ENCODE peak calls at places on chromosomes 3 and 15, in four cellular contexts. W, F, Z and K are unnamed samples.

GRCh38 chr3:182490601-182491485 is 302.5 kb upstream of the ATP11B start:
- DNase-seq in Z (peak), F (peak), W (no peak), K (no peak)

GRCh38 chr3:23202921-23203650 is at the start of gene UBE2E2:
- DNase-seq in Z (peak), F (no peak), W (no peak), K (peak)

GRCh38 chr3:12620729-12621128 is 43.2 kb downstream of the RAF1 start:
- DNase-seq in Z (no peak), F (no peak), W (no peak), K (no peak)

GRCh38 chr15:94910166-94910565 is 678.8 kb downstream of the MCTP2 start:
- DNase-seq in F (no peak), W (no peak), Z (no peak), K (no peak)

GRCh38 chr3:8972614-8973013 is 9.3 kb upstream of the RAD18 start:
- DNase-seq in W (no peak), Z (peak), F (peak), K (peak)

GRCh38 chr3:33144433-33144832 is 30.6 kb downstream of the CRTAP start:
- DNase-seq in F (peak), W (no peak), Z (peak), K (peak)

GRCh38 chr3:100992086-100993033 is 861 bp downstream of the ABI3BP start:
- DNase-seq in Z (no peak), F (no peak), W (no peak), K (peak)

GRCh38 chr15:91517491-91518200 is 335.9 kb upstream of the SLCO3A1 start:
- DNase-seq in W (no peak), F (no peak), Z (no peak), K (no peak)

GRCh38 chr15:66772967-66773873 is 71.2 kb downstream of the SMAD6 start:
- DNase-seq in W (no peak), Z (no peak), F (peak), K (no peak)

GRCh38 chr15:87387681-87388240 is 868.8 kb downstream of the NTRK3 start:
- DNase-seq in W (no peak), Z (no peak), F (no peak), K (no peak)

GRCh38 chr3:60101628-60102027 is 1051.8 kb upstream of the CFAP20DC start:
- DNase-seq in F (no peak), Z (no peak), W (no peak), K (no peak)

GRCh38 chr15:46442196-46442595 is 807.4 kb downstream of the SQOR start:
- DNase-seq in W (no peak), Z (no peak), F (no peak), K (no peak)

GRCh38 chr3:159773706-159774105 is 214.9 kb upstream of the IL12A start:
- DNase-seq in Z (no peak), F (no peak), W (no peak), K (no peak)

GRCh38 chr15:67854358-67854757 is 14.5 kb upstream of the RNU6-1 start:
- DNase-seq in Z (no peak), F (peak), W (peak), K (no peak)

GRCh38 chr3:4888913-4889846 is 90.1 kb upstream of the BHLHE40 start:
- DNase-seq in F (no peak), W (peak), Z (no peak), K (no peak)

GRCh38 chr15:77892335-77892734 is 185.2 kb downstream of the TBC1D2B start:
- DNase-seq in Z (no peak), F (no peak), W (no peak), K (no peak)

GRCh38 chr3:99783009-99783573 is 34.6 kb upstream of the CMSS1 start:
- DNase-seq in W (no peak), F (no peak), Z (no peak), K (peak)

GRCh38 chr3:46296826-46297225 is 54.6 kb downstream of the CCR3 start:
- DNase-seq in Z (no peak), F (no peak), W (no peak), K (no peak)

GRCh38 chr3:155026999-155027591 is 53.0 kb upstream of the MME start:
- DNase-seq in W (no peak), F (no peak), Z (no peak), K (peak)

GRCh38 chr15:36430280-36430679 is 149.1 kb upstream of the CDIN1 start:
- DNase-seq in F (no peak), W (no peak), Z (no peak), K (no peak)

GRCh38 chr3:128360705-128361271 is 105.9 kb downstream of the DNAJB8 start:
- DNase-seq in Z (no peak), F (peak), W (no peak), K (no peak)

GRCh38 chr3:189862385-189863023 is 231.3 kb downstream of the TP63 start:
- DNase-seq in Z (no peak), F (no peak), W (no peak), K (no peak)

GRCh38 chr15:60444289-60444912 is 34.5 kb downstream of the ICE2 start:
- DNase-seq in Z (no peak), W (no peak), F (peak), K (no peak)

GRCh38 chr3:33833408-33834116 is 35.1 kb downstream of the PDCD6IP start:
- DNase-seq in W (no peak), Z (no peak), F (no peak), K (no peak)

GRCh38 chr15:35349916-35350315 is 196.0 kb downstream of the DPH6 start:
- DNase-seq in Z (no peak), F (no peak), W (no peak), K (no peak)

GRCh38 chr3:194548346-194549321 is 61.8 kb upstream of the ATP13A3 start:
- DNase-seq in F (no peak), W (no peak), Z (no peak), K (no peak)

GRCh38 chr3:188262913-188263683 is 109.1 kb downstream of the LPP start:
- DNase-seq in Z (no peak), W (no peak), F (peak), K (no peak)

GRCh38 chr15:62901916-62902554 is 140.5 kb upstream of the TPM1 start:
- DNase-seq in W (no peak), Z (no peak), F (no peak), K (no peak)

GRCh38 chr15:67768592-67768991 is 56.7 kb upstream of the SKOR1 start:
- DNase-seq in F (no peak), Z (no peak), W (no peak), K (no peak)

GRCh38 chr3:97121386-97121785 is 307.0 kb downstream of the EPHA6 start:
- DNase-seq in Z (no peak), W (no peak), F (no peak), K (no peak)

GRCh38 chr15:89665449-89666146 is 10.3 kb upstream of the KIF7 start:
- DNase-seq in Z (no peak), W (no peak), F (no peak), K (peak)

GRCh38 chr15:34609658-34610057 is 26.2 kb upstream of the GOLGA8B start:
- DNase-seq in W (peak), Z (no peak), F (no peak), K (no peak)

GRCh38 chr15:40618023-40618422 is 24.0 kb downstream of the KNL1 start:
- DNase-seq in W (no peak), F (no peak), Z (no peak), K (no peak)

GRCh38 chr15:71332605-71333004 is 217.3 kb downstream of the THSD4 start:
- DNase-seq in W (no peak), F (no peak), Z (no peak), K (no peak)

GRCh38 chr15:71335591-71335990 is 220.3 kb downstream of the THSD4 start:
- DNase-seq in Z (no peak), F (no peak), W (no peak), K (no peak)

GRCh38 chr15:71334874-71335273 is 219.6 kb downstream of the THSD4 start:
- DNase-seq in W (no peak), F (no peak), Z (no peak), K (no peak)

GRCh38 chr15:71334434-71334833 is 219.2 kb downstream of the THSD4 start:
- DNase-seq in W (no peak), F (no peak), Z (no peak), K (no peak)

DNA sequence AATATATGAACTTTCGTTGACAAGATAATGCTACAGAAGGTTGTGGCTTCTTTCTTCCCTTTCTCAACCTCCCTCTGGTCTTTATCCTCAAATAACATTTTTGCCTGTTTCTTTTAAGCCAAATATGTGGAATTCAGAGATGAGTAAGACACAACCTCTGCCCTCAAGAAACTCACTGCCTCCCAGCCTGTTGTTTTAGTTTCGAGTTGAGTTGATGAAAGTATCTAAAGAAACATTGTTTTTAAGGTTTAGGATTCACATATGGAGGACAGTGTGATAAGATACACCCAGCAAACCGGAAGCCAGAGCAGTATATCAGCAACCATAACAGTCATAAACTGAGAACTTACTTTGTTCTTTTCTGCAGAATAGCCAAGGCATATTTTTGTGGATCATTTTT is 218.6 kb downstream of the THSD4 start:
- DNase-seq in Z (no peak), F (no peak), W (no peak), K (no peak)
- TF ChIP-seq TARDBP in Z (no peak), F (no peak), W (no peak), K (no peak)

DNA sequence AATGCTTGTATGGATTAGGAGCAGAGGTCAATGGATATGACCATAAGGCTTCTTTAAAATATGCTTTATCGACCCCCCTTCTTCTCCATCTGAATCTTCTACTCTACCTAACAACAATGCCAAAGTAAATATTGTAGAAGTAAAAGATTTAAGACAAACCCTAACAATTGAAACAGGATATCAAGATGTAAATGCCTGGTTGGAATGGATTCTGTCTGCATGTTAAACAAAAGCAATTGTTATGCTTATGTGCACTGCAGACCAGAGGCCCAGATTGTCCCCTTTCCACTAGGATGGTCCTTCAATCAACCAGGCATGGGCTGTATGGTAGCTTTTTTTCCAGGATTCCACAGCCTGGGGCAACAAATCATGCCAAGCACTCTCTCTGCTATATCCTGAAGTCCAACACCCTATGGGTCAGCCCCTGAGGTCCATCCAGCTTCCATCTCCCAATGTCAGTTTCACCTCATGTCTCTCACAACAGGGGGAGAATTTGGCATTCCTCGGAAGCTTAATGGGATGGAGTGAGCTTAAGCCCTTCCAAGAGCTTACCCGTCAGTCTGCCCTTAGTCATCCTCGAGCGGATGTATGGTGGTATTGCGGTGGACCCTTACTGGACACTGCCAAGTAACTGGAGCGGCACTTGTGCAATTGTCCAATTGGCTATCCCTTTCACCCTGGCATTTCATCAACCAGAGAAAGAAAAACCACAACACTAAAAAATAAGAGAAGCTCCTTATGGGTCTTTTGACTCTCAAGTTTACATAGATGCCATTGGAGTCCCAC is 36.1 kb downstream of the ZNF589 start:
- DNase-seq in W (no peak), F (no peak), Z (no peak), K (no peak)
- TF ChIP-seq TARDBP in W (no peak), F (no peak), Z (no peak), K (no peak)

DNA sequence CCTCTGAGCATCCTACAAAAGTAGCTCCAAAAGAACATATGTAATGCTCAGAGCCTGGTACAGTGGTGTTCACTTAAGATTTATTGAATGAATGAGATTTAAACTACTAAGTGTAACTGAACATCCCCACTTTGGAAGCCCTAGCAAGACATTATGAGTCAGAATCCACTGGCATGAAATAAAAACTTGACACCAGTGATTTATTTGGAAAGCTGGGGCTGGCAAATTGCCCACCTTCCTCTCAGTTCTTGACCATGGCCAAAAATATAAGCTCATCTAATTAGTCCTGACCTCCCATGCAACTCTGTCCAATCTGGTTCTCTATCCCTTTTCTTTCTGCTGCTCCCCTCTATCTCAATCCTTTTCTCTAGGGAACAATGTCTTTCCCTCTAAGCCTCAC is 418.0 kb downstream of the PLCL2 start:
- DNase-seq in W (no peak), Z (no peak), F (no peak), K (no peak)
- TF ChIP-seq TARDBP in W (no peak), Z (no peak), F (no peak), K (no peak)

GRCh38 chr3:58062469-58062868 is 54.2 kb downstream of the FLNB start:
- DNase-seq in W (no peak), Z (no peak), F (no peak), K (no peak)

GRCh38 chr3:58063424-58063823 is 55.2 kb downstream of the FLNB start:
- DNase-seq in W (no peak), F (no peak), Z (no peak), K (no peak)

GRCh38 chr3:58064923-58065638 is 56.9 kb downstream of the FLNB start:
- DNase-seq in Z (no peak), F (no peak), W (no peak), K (no peak)

GRCh38 chr3:58065700-58066167 is 57.5 kb downstream of the FLNB start:
- DNase-seq in F (peak), Z (no peak), W (no peak), K (no peak)

GRCh38 chr3:58063022-58063421 is 54.8 kb downstream of the FLNB start:
- DNase-seq in Z (no peak), F (no peak), W (no peak), K (no peak)
- TF ChIP-seq TARDBP in Z (no peak), F (no peak), W (no peak), K (no peak)